ENCODE peak calls at places on chromosomes 11 and 22, in eight cellular contexts. C, A, Q, J, O, Z, K and H are unnamed samples.

GRCh38 chr22:26320469-26320868 is 108.6 kb upstream of the ASPHD2 start:
- DNase-seq in C (no peak), A (no peak), Q (no peak), J (no peak), O (no peak), Z (no peak), K (no peak), H (no peak)

GRCh38 chr22:27247691-27248434 is 553.7 kb downstream of the MN1 start:
- DNase-seq in C (no peak), A (no peak), Q (no peak), J (peak; percentile 19), O (peak; percentile 45), Z (no peak), K (no peak), H (no peak)

GRCh38 chr11:130831506-130832385 is 84.5 kb downstream of the SNX19 start:
- DNase-seq in C (no peak), A (no peak), Q (no peak), J (no peak), O (no peak), Z (no peak), K (no peak), H (no peak)

GRCh38 chr11:94297967-94298576 is 6.3 kb upstream of the IZUMO1R start:
- DNase-seq in C (no peak), A (no peak), Q (no peak), J (no peak), O (no peak), Z (no peak), K (no peak), H (no peak)

GRCh38 chr22:39414377-39414776 is 14.8 kb downstream of the TAB1 start:
- DNase-seq in C (no peak), A (no peak), Q (no peak), J (no peak), O (no peak), Z (no peak), K (no peak), H (no peak)

GRCh38 chr11:69203901-69204245 is 48.1 kb downstream of the SMIM38 start:
- DNase-seq in C (no peak), A (no peak), Q (no peak), J (no peak), O (peak; percentile 16), Z (no peak), K (no peak), H (no peak)

GRCh38 chr11:92556435-92556834 is 331.8 kb downstream of the FAT3 start:
- DNase-seq in C (no peak), A (no peak), Q (no peak), J (peak; percentile 55), O (no peak), Z (no peak), K (no peak), H (no peak)

GRCh38 chr11:32852142-32852541 is 22.4 kb downstream of the PRRG4 start:
- DNase-seq in C (no peak), A (no peak), Q (peak; percentile 52), J (peak; percentile 30), O (no peak), Z (no peak), K (no peak), H (no peak)

GRCh38 chr11:100602716-100603115 is 84.4 kb upstream of the ARHGAP42 start:
- DNase-seq in C (no peak), A (no peak), Q (no peak), J (no peak), O (no peak), Z (no peak), K (no peak), H (no peak)

GRCh38 chr11:134727204-134727603 is 315.2 kb upstream of the B3GAT1 start:
- DNase-seq in C (no peak), A (no peak), Q (no peak), J (no peak), O (no peak), Z (no peak), K (no peak), H (no peak)

GRCh38 chr11:2696461-2696860 is 3.3 kb downstream of the KCNQ1OT1 start:
- DNase-seq in C (no peak), A (no peak), Q (no peak), J (no peak), O (no peak), Z (no peak), K (no peak), H (no peak)

GRCh38 chr22:36213596-36213995 is 12.0 kb upstream of the APOL4 start:
- DNase-seq in C (no peak), A (no peak), Q (no peak), J (no peak), O (no peak), Z (no peak), K (no peak), H (no peak)

GRCh38 chr22:42648368-42649260 is 578 bp downstream of the CYB5R3 start:
- DNase-seq in C (no peak), A (peak; percentile 87), Q (peak; percentile 89), J (peak; percentile 38), O (peak; percentile 45), Z (no peak), K (no peak), H (peak; percentile 72)

GRCh38 chr11:116819049-116819448 is 4.1 kb downstream of the APOA4 start:
- DNase-seq in C (peak; percentile 59), A (no peak), Q (no peak), J (no peak), O (peak; percentile 16), Z (no peak), K (no peak), H (no peak)

GRCh38 chr11:85718126-85718943 is 32.3 kb upstream of the CCDC89 start:
- DNase-seq in C (no peak), A (no peak), Q (no peak), J (peak; percentile 28), O (no peak), Z (no peak), K (no peak), H (no peak)

GRCh38 chr11:35688023-35688422 is 25.4 kb downstream of the TRIM44 start:
- DNase-seq in C (no peak), A (no peak), Q (no peak), J (no peak), O (no peak), Z (no peak), K (no peak), H (no peak)

GRCh38 chr22:40053460-40053859 is 58.7 kb downstream of the FAM83F start:
- DNase-seq in C (no peak), A (no peak), Q (no peak), J (no peak), O (no peak), Z (no peak), K (no peak), H (no peak)

DNA sequence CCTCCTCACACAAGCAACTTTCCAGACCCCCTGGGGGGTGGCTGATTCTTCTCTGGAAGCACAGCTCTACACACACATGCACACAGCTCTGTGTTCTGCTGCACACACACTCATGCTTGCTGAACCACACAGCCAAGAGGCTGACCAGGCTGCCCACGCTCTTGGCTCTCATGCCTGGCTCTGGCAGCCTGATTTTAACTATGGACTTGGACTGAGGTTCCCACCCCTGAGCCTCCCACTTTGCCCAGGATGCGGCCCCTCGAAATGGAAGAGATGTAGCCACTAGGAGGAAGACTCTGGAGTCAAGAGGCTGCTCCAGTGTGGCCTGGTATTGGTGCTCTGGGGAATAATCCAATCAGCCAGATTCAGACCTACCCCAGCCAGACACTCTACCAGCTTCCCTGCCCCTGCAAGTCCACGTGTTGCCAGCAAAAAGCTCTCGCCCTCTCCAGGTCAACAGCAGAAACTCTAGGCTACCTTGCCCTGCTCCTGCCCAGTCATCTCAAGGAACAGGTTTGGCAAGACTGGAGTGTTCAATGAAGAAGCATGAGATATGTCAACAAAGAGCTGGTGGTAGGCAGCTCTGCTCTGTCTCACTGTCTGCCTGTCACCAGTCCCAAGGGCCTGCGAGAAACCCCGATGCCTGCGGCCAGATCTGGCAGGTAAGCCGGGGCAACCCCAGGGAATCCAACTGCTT is 8.8 kb upstream of the CASTOR1 start:
- DNase-seq in C (no peak), A (peak; percentile 79), Q (peak; percentile 59), J (no peak), O (no peak), Z (no peak), K (no peak), H (no peak)
- H3K27ac ChIP-seq in C (peak overlapping the region; percentile 68), A (peak overlapping the region; percentile 58), Q (peak overlapping the region; percentile 72), J (no peak overlapping the region), O (peak overlapping the region; percentile 9), Z (no peak overlapping the region), K (no peak overlapping the region), H (no peak overlapping the region)

DNA sequence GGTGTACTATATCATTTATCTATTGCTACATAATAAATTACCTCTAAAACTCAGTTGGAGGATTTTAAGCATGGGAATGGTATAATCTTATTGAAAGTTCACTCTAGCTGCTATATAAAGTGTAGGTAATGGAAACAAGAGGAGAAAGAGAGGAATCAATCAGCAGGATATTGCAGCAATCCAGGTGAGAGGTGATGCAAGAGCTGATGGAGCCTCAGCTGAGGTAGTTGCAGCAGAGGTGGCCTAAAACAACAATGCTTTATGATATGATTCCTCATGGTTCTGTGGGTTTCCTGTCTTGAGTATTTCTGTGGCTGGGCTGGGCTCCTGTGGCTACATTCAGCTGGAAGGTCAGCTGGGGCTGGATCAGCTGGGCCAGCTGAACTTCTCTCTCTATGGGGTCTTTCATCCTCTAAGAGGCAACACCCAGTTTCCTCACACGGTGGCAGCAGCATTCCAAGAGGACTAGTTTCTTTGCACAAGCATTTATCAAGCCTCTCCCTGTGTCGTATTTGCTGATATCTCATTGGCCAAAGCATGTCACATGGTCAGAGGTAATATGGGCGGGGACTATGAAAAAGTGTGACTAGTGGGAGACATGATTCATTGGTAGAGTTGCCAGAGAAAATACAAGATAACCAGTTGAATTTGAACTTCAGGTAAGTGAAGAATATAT is 135.4 kb upstream of the LARGE1 start:
- DNase-seq in C (no peak), A (no peak), Q (no peak), J (no peak), O (no peak), Z (no peak), K (no peak), H (no peak)
- TF ChIP-seq CTCF in C (no peak), A (no peak), Q (no peak), J (no peak), O (no peak), Z (peak; percentile 8), K (no peak), H (peak; percentile 20)

DNA sequence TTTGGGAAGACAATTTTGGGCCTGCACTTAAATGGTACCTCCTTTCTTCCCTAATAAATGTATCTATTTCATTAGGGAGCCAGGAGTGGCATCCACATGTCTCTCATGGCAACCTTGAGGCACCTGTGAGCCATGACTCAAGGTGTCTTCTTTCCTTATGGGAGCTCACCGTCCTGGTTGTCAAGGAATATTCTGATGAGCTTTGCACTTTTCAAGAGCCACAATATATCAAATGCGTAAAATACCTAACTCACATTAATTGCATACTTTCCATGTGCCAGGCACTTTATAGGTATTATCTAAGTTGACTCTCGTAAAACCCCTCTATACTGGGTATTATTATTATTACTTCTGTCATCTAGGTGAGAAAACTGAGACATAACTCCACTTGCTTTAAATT is 32.5 kb downstream of the MUC15 start:
- DNase-seq in C (no peak), A (no peak), Q (no peak), J (no peak), O (no peak), Z (no peak), K (no peak), H (no peak)
- H3K27ac ChIP-seq in C (no peak overlapping the region), A (no peak overlapping the region), Q (no peak overlapping the region), J (no peak overlapping the region), O (no peak overlapping the region), Z (no peak overlapping the region), K (no peak overlapping the region), H (no peak overlapping the region)

DNA sequence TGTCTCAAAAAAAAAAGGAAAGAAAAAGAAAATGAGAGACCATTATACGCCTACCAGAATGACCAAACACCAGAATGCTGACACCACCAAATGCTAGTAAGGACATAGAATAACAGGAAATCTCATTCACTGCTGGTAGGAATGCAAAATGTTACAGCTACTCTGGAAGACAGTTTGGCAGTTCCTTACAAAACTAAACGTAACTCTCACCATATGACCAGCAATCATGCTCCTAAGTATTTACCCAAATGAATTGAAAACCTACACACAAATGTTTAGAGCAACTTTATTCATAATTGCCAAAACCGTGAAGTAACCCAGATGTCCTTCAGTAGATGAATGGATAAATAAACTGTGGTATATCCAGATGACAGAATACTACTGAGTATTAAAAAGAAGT is 7.2 kb downstream of the CHKA start:
- DNase-seq in C (no peak), A (no peak), Q (no peak), J (peak; percentile 74), O (no peak), Z (no peak), K (peak; percentile 32), H (no peak)
- TF ChIP-seq CTCF in C (no peak), A (no peak), Q (no peak), J (no peak), O (no peak), Z (no peak), K (peak; percentile 46), H (no peak)